ENCODE peak calls at places on chromosome 4, in seven cellular contexts. B, G, V, S, A, I and W are unnamed samples. For H3K36me3, the result is how much of the 10 kb centered on the place peaks cover.

GRCh38 chr4:85498068-85498733 is 23.3 kb downstream of the ARHGAP24 start:
- DNase-seq in G (peak), A (peak), I (peak), B (peak), V (no peak), S (no peak), W (no peak)

GRCh38 chr4:98318521-98318920 is 57.3 kb downstream of the RAP1GDS1 start:
- DNase-seq in V (no peak), A (no peak), G (no peak), S (no peak), B (no peak), I (peak), W (no peak)

GRCh38 chr4:149781150-149781549 is 34.5 kb downstream of the IQCM start:
- DNase-seq in V (no peak), A (no peak), I (peak), B (peak), S (no peak), G (peak), W (no peak)

GRCh38 chr4:151933122-151933827 is 172.5 kb upstream of the GATB start:
- DNase-seq in V (no peak), G (no peak), I (no peak), S (no peak), B (no peak), A (no peak), W (no peak)

GRCh38 chr4:69322055-69322454 is 41.8 kb downstream of the UGT2B28 start:
- DNase-seq in V (no peak), G (peak), S (no peak), B (peak), A (no peak), I (peak), W (no peak)

GRCh38 chr4:172270421-172270820 is 457.2 kb downstream of the GALNTL6 start:
- DNase-seq in S (no peak), A (no peak), V (no peak), B (no peak), I (peak), G (peak), W (no peak)

GRCh38 chr4:5751918-5752802 is 41.2 kb downstream of the EVC start:
- DNase-seq in G (peak), A (no peak), I (no peak), B (peak), V (no peak), S (no peak), W (no peak)

GRCh38 chr4:186192068-186192751 is 843 bp downstream of the CYP4V2 start:
- DNase-seq in B (peak), G (peak), I (peak), V (peak), S (peak), A (peak), W (peak)

GRCh38 chr4:169239236-169239905 is 31.4 kb downstream of the SH3RF1 start:
- DNase-seq in V (no peak), S (no peak), G (peak), I (no peak), B (no peak), A (no peak), W (no peak)

GRCh38 chr4:25930722-25931354 is 16.8 kb downstream of the SMIM20 start:
- DNase-seq in V (no peak), G (no peak), I (no peak), A (no peak), B (no peak), S (no peak), W (no peak)

GRCh38 chr4:90025248-90025647 is 101.9 kb upstream of the CCSER1 start:
- DNase-seq in A (no peak), V (no peak), I (peak), B (no peak), G (peak), S (no peak), W (no peak)

DNA sequence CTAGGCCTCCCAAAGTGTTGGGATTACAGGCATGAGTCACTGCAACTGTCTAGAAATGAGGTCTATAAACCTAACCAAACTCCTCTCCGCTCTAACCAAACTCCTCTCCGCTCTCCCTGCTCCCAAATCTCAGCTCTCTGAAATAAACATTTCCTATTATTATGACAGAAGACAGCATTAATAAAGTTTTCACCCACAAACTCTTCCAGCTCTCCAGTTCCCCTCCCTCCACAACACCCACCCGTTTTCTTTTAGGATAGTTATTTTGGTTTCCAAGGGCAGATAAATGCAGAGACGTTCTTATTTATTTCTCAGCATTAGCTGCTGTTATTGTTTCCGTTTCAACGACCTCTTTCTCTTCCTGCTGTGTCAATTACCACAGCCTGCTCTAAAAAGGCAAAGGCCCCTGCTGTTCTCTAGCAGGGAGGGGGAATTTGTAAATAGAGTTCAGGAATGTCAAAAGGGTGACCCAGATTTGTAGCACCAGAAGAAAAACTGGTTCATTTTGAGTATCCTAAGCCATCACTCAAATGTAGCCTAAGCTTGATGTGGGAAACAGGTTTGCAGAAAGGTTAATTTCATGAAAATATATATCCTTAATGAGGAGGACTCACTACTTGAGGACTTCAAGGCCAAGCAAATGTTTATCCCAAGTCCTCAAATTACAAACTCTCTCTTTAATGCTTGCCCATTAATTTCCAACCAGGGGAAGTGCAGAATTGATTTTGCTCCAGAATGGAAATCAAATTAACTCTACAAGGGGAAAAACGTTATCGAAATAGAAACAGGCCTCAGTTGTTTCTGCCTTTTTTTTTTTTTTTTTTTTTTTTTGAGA is 13.5 kb upstream of the SCD5 start:
- DNase-seq in G (no peak), V (no peak), I (no peak), B (no peak), S (no peak), A (no peak), W (no peak)
- H3K27ac ChIP-seq in G (peak), V (peak), I (no peak), B (no peak), S (peak), A (peak), W (no peak)

GRCh38 chr4:109672173-109672572 is 31.1 kb downstream of the CASP6 start:
- DNase-seq in A (no peak), S (no peak), I (no peak), G (no peak), V (no peak), B (no peak), W (no peak)

GRCh38 chr4:109675843-109676242 is 27.4 kb downstream of the CASP6 start:
- DNase-seq in G (no peak), A (no peak), I (no peak), S (no peak), B (no peak), V (no peak), W (no peak)

GRCh38 chr4:109673303-109673702 is 29.9 kb downstream of the CASP6 start:
- DNase-seq in A (no peak), G (no peak), S (no peak), I (no peak), B (no peak), V (no peak), W (no peak)

GRCh38 chr4:109676886-109677285 is 26.4 kb downstream of the CASP6 start:
- DNase-seq in S (no peak), B (no peak), V (no peak), A (no peak), I (no peak), G (no peak), W (no peak)

DNA sequence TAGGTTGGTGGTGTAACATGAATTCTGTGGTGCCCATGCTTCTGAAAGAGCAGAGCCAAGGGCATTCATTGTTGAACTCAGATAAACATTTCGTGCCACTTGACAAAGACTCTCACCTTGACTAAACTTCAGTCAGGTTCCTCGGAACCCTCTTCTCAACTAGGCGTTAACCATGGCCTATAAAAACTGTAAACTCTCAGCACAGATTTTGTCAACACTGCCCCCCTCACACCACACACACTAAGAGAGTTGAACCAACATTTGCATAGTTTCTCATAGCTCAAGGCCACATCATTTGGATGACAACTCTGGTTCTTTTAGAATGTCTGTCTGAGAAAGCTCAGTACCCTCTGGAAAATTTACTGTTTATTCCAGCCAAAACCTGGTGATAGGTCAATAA is 28.1 kb downstream of the CASP6 start:
- DNase-seq in B (no peak), G (peak), A (no peak), I (no peak), S (no peak), V (no peak), W (no peak)
- H3K36me3 ChIP-seq in B (under half), G (under half), A (under half), I (under half), S (under half), V (under half), W (under half)

GRCh38 chr4:39975488-39976089 is 2.1 kb downstream of the PDS5A start:
- DNase-seq in B (peak), V (no peak), I (peak), A (no peak), G (peak), S (no peak), W (no peak)
- H3K4me3 ChIP-seq in B (peak), V (no peak), I (peak), A (peak), G (peak), S (peak), W (no peak)

GRCh38 chr4:7902101-7902553 is 37.5 kb downstream of the AFAP1 start:
- DNase-seq in S (no peak), V (no peak), B (peak), A (no peak), G (no peak), I (no peak), W (no peak)
- H3K27ac ChIP-seq in S (no peak), V (no peak), B (peak), A (peak), G (peak), I (no peak), W (no peak)

GRCh38 chr4:7016512-7016911 is 26.7 kb upstream of the TADA2B start:
- DNase-seq in A (no peak), I (no peak), G (no peak), S (no peak), V (no peak), B (no peak), W (no peak)
- H3K36me3 ChIP-seq in A (half or more), I (under half), G (under half), S (under half), V (under half), B (under half), W (half or more)